ENCODE peak calls at places on chromosomes 13 and 19, in ten cellular contexts. Y is SK-N-SH, Z is mammary epithelial cell, G is trophoblast cell, U is neuronal stem cell, M is K562, F is astrocyte, C is fibroblast of lung, V is IMR-90, J is GM23338. P is an unnamed sample.

GRCh38 chr13:49776871-49777270 is 15.6 kb downstream of the KPNA3 start:
- DNase-seq in G (no peak), M (no peak), U (no peak), V (peak; percentile 43), J (no peak), Z (no peak), C (peak; percentile 50), Y (no peak), F (peak; percentile 30), P (no peak)

GRCh38 chr19:6073858-6074708 is 36.2 kb downstream of the RFX2 start:
- DNase-seq in V (no peak), G (no peak), C (no peak), U (no peak), Z (no peak), M (no peak), Y (no peak), F (no peak), J (no peak), P (no peak)

GRCh38 chr13:45162821-45163220 is 38.0 kb downstream of the KCTD4 start:
- DNase-seq in G (no peak), U (no peak), F (peak; percentile 90), C (peak; percentile 93), J (no peak), Z (peak; percentile 87), Y (no peak), M (no peak), V (peak; percentile 95), P (no peak)

GRCh38 chr19:40928859-40929258 is 46.8 kb upstream of the CYP2A7 start:
- DNase-seq in Y (no peak), Z (no peak), C (no peak), F (no peak), U (no peak), J (no peak), G (peak; percentile 33), V (no peak), M (no peak), P (peak; percentile 32)

GRCh38 chr19:1591421-1592022 is 1.1 kb downstream of the MBD3 start:
- DNase-seq in M (peak; percentile 50), C (no peak), J (no peak), F (no peak), G (no peak), Y (peak; percentile 57), U (no peak), V (no peak), Z (no peak), P (peak; percentile 37)

GRCh38 chr13:78317030-78317429 is 286.3 kb downstream of the POU4F1 start:
- DNase-seq in Z (no peak), V (no peak), J (peak; percentile 34), C (no peak), U (peak; percentile 21), F (no peak), M (no peak), Y (peak; percentile 0), G (no peak), P (peak; percentile 10)

GRCh38 chr13:107138987-107139386 is 571.0 kb upstream of the ARGLU1 start:
- DNase-seq in F (no peak), G (no peak), C (no peak), Z (no peak), J (no peak), M (no peak), Y (no peak), U (no peak), V (no peak), P (no peak)

GRCh38 chr13:40317980-40318327 is 348.5 kb downstream of the FOXO1 start:
- DNase-seq in U (no peak), F (no peak), V (no peak), Z (no peak), G (no peak), J (no peak), C (no peak), M (no peak), Y (no peak), P (no peak)

GRCh38 chr13:45208132-45208531 is 7.3 kb upstream of the KCTD4 start:
- DNase-seq in M (no peak), C (no peak), Z (no peak), Y (no peak), G (no peak), F (no peak), J (no peak), U (no peak), V (no peak), P (no peak)

DNA sequence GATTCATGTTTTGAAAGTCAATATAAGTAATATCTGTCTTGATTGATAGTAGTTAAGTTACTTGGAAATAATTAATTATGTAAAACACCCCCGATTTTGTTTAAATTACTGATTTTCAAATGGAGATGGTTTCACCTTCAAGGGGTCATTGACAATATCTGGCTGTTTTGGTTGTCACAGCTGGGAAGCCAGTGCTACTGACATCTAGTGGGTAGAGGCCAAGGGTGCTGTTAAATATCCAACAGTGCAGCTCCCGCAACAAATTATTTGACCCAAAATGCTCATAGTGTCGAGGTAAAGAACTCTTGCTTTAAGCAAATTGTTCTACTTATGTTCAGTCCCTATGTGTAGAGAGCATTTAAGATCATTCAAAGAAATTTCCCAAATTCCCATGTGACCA is 50.6 kb upstream of the PCDH20 start:
- DNase-seq in Z (no peak), G (no peak), U (no peak), V (no peak), C (no peak), M (no peak), Y (no peak), J (peak; percentile 57), F (no peak), P (no peak)
- H3K4me1 ChIP-seq in Z (no peaks in the 10 kb centered on the region), G (no peaks in the 10 kb centered on the region), U (no peaks in the 10 kb centered on the region), V (no peaks in the 10 kb centered on the region), C (no peaks in the 10 kb centered on the region), M (no peaks in the 10 kb centered on the region), Y (no peaks in the 10 kb centered on the region), J (no peaks in the 10 kb centered on the region), F (no peaks in the 10 kb centered on the region), P (no peaks in the 10 kb centered on the region)

GRCh38 chr19:13001166-13001501 is 5.9 kb downstream of the NFIX start:
- DNase-seq in V (no peak), U (no peak), J (no peak), C (no peak), G (no peak), Y (no peak), Z (no peak), F (no peak), M (no peak), P (no peak)
- H3K27me3 ChIP-seq in V (no peaks in the 10 kb centered on the region), U (peaks cover 73% of the 10 kb centered on the region), J (peaks cover 86% of the 10 kb centered on the region), C (no peaks in the 10 kb centered on the region), G (peaks cover 43% of the 10 kb centered on the region), Y (no peaks in the 10 kb centered on the region), Z (no peaks in the 10 kb centered on the region), F (no peaks in the 10 kb centered on the region), M (no peaks in the 10 kb centered on the region), P (peaks cover 62% of the 10 kb centered on the region)

GRCh38 chr13:21344662-21345176 is 114.4 kb downstream of the ZDHHC20 start:
- DNase-seq in U (no peak), C (no peak), Y (no peak), V (no peak), F (no peak), G (no peak), Z (no peak), M (no peak), J (no peak), P (no peak)
- H2AFZ ChIP-seq in U (peak overlapping the region; percentile 53), C (no peak overlapping the region), Y (no peak overlapping the region), V (no peak overlapping the region), F (no peak overlapping the region), G (no peak overlapping the region), Z (no peak overlapping the region), M (peak overlapping the region; percentile 14), J (no peak overlapping the region), P (no peak overlapping the region)

DNA sequence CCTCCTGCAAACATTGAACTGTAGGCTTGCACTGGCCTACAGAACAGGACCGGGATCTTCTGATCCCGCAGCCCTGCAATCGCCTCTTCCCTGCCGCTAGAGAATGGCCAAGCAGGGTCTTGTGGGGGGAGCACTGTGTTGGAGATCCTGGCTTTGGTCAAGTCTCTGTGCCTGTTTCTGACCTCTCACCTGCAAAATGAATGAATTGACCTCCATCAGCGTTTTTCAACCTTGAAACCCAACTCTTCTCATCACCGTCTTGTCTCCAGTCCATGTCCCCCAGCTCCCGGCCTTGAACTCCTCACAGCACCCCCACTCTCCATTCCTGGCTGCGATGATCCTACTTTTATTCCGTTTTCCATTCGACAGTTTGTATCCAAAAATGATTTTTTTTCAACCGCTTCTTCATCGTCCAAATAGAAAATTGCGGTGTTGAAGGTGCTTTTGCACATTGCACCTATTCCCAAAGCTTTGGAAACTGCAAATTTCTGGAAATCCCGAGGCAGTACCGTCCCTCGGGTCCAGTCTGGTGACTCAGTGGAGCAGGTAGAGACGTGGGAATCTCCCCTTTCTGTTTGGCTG is 2.0 kb downstream of the MYO9B start:
- DNase-seq in Y (no peak), J (no peak), V (no peak), Z (peak; percentile 14), F (no peak), M (no peak), C (no peak), G (no peak), U (no peak), P (no peak)
- H3K4me1 ChIP-seq in Y (peaks cover 21% of the 10 kb centered on the region), J (peaks cover 15% of the 10 kb centered on the region), V (peaks cover 24% of the 10 kb centered on the region), Z (peaks cover 31% of the 10 kb centered on the region), F (peaks cover 45% of the 10 kb centered on the region), M (peaks cover 28% of the 10 kb centered on the region), C (peaks cover 31% of the 10 kb centered on the region), G (peaks cover 32% of the 10 kb centered on the region), U (peaks cover 24% of the 10 kb centered on the region), P (peaks cover 17% of the 10 kb centered on the region)

DNA sequence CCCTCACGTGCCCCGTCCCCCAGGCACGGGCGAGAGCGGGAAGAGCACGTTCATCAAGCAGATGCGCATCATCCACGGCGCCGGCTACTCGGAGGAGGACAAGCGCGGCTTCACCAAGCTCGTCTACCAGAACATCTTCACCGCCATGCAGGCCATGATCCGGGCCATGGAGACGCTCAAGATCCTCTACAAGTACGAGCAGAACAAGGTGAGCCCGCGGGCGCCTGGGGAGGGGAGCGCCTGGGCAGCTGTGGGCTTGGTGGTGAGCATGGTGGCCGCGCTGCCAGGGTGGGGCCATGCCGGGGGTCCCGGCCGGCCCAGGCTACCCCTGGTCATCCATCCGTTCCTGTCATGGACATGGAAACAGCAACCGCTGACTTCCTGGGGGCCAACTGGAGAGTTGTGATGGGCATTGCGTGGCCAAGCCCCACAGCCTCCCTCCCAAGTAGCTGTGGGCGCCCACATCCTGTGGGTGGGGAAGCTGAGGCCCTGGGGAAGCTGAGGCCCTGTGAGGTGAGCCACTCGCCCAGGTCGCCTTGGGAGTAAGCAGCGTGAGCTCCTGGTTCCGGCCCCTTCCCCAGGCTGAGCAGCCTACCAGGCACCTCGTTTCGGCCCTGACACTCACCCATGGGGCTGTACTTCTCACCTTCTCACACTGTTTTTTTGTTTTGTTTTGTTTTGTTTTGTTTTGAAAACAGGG is 16.1 kb downstream of the GNA11 start:
- DNase-seq in Y (no peak), U (no peak), M (no peak), G (peak; percentile 34), F (no peak), V (no peak), Z (no peak), C (no peak), J (no peak), P (no peak)
- H3K27me3 ChIP-seq in Y (no peaks in the 10 kb centered on the region), U (no peaks in the 10 kb centered on the region), M (no peaks in the 10 kb centered on the region), G (no peaks in the 10 kb centered on the region), F (no peaks in the 10 kb centered on the region), V (no peaks in the 10 kb centered on the region), Z (no peaks in the 10 kb centered on the region), C (no peaks in the 10 kb centered on the region), J (no peaks in the 10 kb centered on the region), P (no peaks in the 10 kb centered on the region)

DNA sequence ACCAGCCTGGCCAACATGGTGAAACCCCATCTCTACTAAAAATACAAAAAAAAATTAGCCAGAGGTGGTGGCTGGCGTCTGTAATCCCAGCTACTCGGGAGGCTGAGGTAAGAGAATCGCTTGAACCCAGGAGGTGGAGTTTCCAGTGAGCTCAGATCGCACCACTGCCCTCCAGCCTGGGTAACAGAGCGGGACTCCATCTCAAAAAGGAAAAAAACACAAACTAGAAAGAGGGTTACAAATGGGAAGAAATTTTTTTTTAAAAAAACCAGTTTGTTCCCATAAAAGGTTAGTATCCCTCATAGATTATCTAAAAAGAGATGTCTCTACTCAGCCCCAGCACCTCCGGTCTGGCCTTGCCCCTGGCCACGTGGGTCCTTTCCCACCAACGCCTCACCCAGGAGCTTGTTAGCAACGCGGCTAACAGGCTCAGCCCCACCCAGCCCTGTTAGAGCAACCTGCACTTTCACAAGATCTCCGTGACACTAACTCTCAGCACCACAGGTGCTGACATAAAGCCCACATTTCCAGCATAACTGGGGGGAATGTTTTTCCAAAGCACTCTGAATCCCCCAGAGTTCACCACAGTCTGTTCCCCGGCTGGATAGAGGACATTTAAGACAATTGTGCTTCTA is 4.3 kb downstream of the DMKN start:
- DNase-seq in M (no peak), F (no peak), Y (no peak), G (peak; percentile 9), U (no peak), J (peak; percentile 78), C (no peak), V (no peak), Z (peak; percentile 79), P (peak; percentile 87)
- H2AFZ ChIP-seq in M (no peak overlapping the region), F (no peak overlapping the region), Y (no peak overlapping the region), G (peak overlapping the region; percentile 6), U (no peak overlapping the region), J (no peak overlapping the region), C (no peak overlapping the region), V (no peak overlapping the region), Z (peak overlapping the region; percentile 89), P (peak overlapping the region; percentile 85)